ENCODE peak calls at places on chromosomes 1 and 21, in seven cellular contexts. G is HCT116, S is K562, E is SK-N-SH, P is H1, T is GM12878, A is HepG2. U is an unnamed sample.

GRCh38 chr1:24557711-24558121 is 1.8 kb downstream of the NCMAP start:
- DNase-seq in G (no peak), S (no peak), E (no peak), P (no peak), T (no peak), A (no peak), U (no peak)

GRCh38 chr1:8790987-8791386 is 26.5 kb downstream of the RERE start:
- DNase-seq in G (no peak), S (peak), E (no peak), P (no peak), T (no peak), A (no peak), U (no peak)

GRCh38 chr1:190399233-190399632 is 78.4 kb downstream of the BRINP3 start:
- DNase-seq in G (no peak), S (no peak), E (no peak), P (no peak), T (no peak), A (no peak), U (no peak)

GRCh38 chr1:189706594-189706993 is 771.1 kb downstream of the BRINP3 start:
- DNase-seq in G (no peak), S (no peak), E (no peak), P (no peak), T (no peak), A (no peak), U (no peak)

GRCh38 chr1:206048582-206048981 is 4.4 kb upstream of the RHEX start:
- DNase-seq in G (no peak), S (no peak), E (no peak), P (no peak), T (no peak), A (peak), U (no peak)

GRCh38 chr21:23162213-23162946 is 2164.2 kb downstream of the NCAM2 start:
- DNase-seq in G (no peak), S (no peak), E (no peak), P (no peak), T (no peak), A (no peak), U (no peak)

GRCh38 chr1:93967276-93967675 is 58.0 kb upstream of the GCLM start:
- DNase-seq in G (no peak), S (no peak), E (no peak), P (no peak), T (no peak), A (no peak), U (no peak)

GRCh38 chr1:246954126-246954525 is 22.4 kb upstream of the AHCTF1 start:
- DNase-seq in G (no peak), S (no peak), E (no peak), P (no peak), T (no peak), A (no peak), U (no peak)

GRCh38 chr1:150765229-150765976 is at the start of gene CTSS:
- DNase-seq in G (no peak), S (peak), E (no peak), P (no peak), T (peak), A (no peak), U (peak)

GRCh38 chr21:15050588-15051377 is 14.0 kb downstream of the NRIP1 start:
- DNase-seq in G (no peak), S (no peak), E (no peak), P (no peak), T (no peak), A (no peak), U (no peak)

GRCh38 chr1:183152216-183152615 is 33.8 kb upstream of the LAMC2 start:
- DNase-seq in G (no peak), S (no peak), E (no peak), P (no peak), T (no peak), A (no peak), U (no peak)

GRCh38 chr1:85936470-85936869 is 220.1 kb downstream of the COL24A1 start:
- DNase-seq in G (no peak), S (no peak), E (no peak), P (no peak), T (no peak), A (no peak), U (no peak)

GRCh38 chr1:6448749-6449631 is 17.0 kb downstream of the TNFRSF25 start:
- DNase-seq in G (no peak), S (peak), E (peak), P (no peak), T (no peak), A (peak), U (no peak)

GRCh38 chr1:165068716-165069115 is 287.8 kb downstream of the LMX1A start:
- DNase-seq in G (no peak), S (no peak), E (no peak), P (no peak), T (no peak), A (no peak), U (no peak)

GRCh38 chr21:29256125-29256895 is 42.4 kb upstream of the BACH1 start:
- DNase-seq in G (no peak), S (no peak), E (no peak), P (no peak), T (no peak), A (no peak), U (no peak)

GRCh38 chr1:247407180-247407616 is 8.8 kb upstream of the NLRP3 start:
- DNase-seq in G (no peak), S (no peak), E (no peak), P (no peak), T (peak), A (no peak), U (no peak)

GRCh38 chr1:88973520-88974137 is 18.8 kb downstream of the KYAT3 start:
- DNase-seq in G (peak), S (peak), E (no peak), P (no peak), T (no peak), A (peak), U (no peak)

GRCh38 chr1:41045740-41046139 is 24.2 kb upstream of the SLFNL1 start:
- DNase-seq in G (no peak), S (no peak), E (no peak), P (no peak), T (no peak), A (no peak), U (peak)

GRCh38 chr1:209707308-209707707 is 2.7 kb downstream of the HSD11B1 start:
- DNase-seq in G (no peak), S (no peak), E (no peak), P (no peak), T (no peak), A (no peak), U (no peak)

GRCh38 chr1:54460346-54460745 is 54.2 kb upstream of the SSBP3 start:
- DNase-seq in G (no peak), S (no peak), E (no peak), P (no peak), T (no peak), A (no peak), U (no peak)

GRCh38 chr1:1619917-1620361 is 4.6 kb downstream of the MIB2 start:
- DNase-seq in G (no peak), S (peak), E (peak), P (no peak), T (no peak), A (peak), U (no peak)

GRCh38 chr1:244865028-244865371 is 657 bp upstream of the HNRNPU start:
- DNase-seq in G (no peak), S (peak), E (peak), P (no peak), T (no peak), A (peak), U (no peak)

GRCh38 chr1:94044290-94044790 is 76.6 kb downstream of the ABCA4 start:
- DNase-seq in G (no peak), S (no peak), E (no peak), P (no peak), T (no peak), A (peak), U (no peak)

GRCh38 chr1:145750444-145750843 is 31.1 kb downstream of the CD160 start:
- DNase-seq in G (no peak), S (no peak), E (no peak), P (no peak), T (no peak), A (no peak), U (no peak)

GRCh38 chr1:26177182-26177684 is at the start of gene CNKSR1:
- DNase-seq in G (peak), S (no peak), E (no peak), P (peak), T (no peak), A (peak), U (peak)

GRCh38 chr1:201903135-201903534 is 14.4 kb downstream of the SHISA4 start:
- DNase-seq in G (no peak), S (no peak), E (no peak), P (no peak), T (no peak), A (no peak), U (no peak)

GRCh38 chr1:192066202-192066601 is 92.1 kb upstream of the RGS18 start:
- DNase-seq in G (peak), S (peak), E (no peak), P (no peak), T (no peak), A (no peak), U (no peak)

GRCh38 chr1:200253774-200254495 is 155.9 kb downstream of the ZNF281 start:
- DNase-seq in G (no peak), S (no peak), E (no peak), P (no peak), T (peak), A (no peak), U (no peak)

GRCh38 chr1:22745675-22746585 is 35.3 kb downstream of the EPHB2 start:
- DNase-seq in G (no peak), S (no peak), E (peak), P (no peak), T (no peak), A (peak), U (no peak)

GRCh38 chr1:41238311-41239094 is 3.6 kb downstream of the SCMH1 start:
- DNase-seq in G (no peak), S (peak), E (no peak), P (no peak), T (no peak), A (peak), U (no peak)

GRCh38 chr21:16407403-16408279 is 677.9 kb downstream of the USP25 start:
- DNase-seq in G (no peak), S (no peak), E (peak), P (no peak), T (no peak), A (no peak), U (no peak)

GRCh38 chr1:103284270-103284669 is 175.9 kb upstream of the COL11A1 start:
- DNase-seq in G (no peak), S (no peak), E (peak), P (no peak), T (no peak), A (no peak), U (no peak)

GRCh38 chr1:89660086-89660946 is 27.4 kb downstream of the LRRC8C start:
- DNase-seq in G (no peak), S (no peak), E (no peak), P (no peak), T (no peak), A (no peak), U (no peak)

GRCh38 chr21:33443174-33443573 is 36.6 kb downstream of the TMEM50B start:
- DNase-seq in G (no peak), S (no peak), E (no peak), P (no peak), T (no peak), A (no peak), U (no peak)

DNA sequence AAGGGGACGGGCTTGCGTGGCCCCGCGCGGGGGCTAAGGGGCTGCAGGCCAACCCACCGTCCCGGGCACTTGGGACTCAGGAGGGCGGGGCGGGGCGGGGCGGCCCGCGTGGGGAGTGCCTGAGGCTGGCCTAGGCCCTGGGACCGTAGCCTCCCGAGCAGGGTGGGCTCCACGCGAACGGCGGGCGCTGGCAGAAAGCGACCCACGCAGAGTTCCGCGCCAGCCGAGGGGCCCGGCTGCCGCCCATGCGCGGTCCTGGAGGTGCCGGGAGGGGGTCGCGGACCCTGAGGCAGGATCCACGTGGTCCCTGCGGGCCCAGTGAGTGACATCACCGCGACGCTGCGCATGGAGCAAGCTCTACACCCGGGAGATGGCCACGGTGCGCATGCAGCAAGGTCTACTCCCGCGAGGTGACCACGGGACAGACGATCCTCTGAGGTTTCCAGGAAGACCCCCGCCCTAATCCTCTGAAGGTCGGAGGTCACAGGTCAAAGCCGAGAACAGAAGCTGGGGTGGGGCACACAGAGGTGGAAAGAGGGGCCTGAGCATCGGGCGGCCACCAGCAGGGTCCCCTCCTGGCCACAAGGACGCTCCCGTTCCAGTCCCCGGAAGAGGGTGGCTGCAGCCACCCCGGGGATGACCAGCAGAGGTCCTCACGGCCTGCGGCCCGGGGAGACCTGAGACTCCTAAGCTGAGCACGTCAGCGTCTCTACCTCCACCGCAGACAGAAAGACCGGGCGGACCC is 13.5 kb upstream of the SLC19A1 start:
- DNase-seq in G (peak), S (peak), E (peak), P (peak), T (peak), A (peak), U (peak)
- TF ChIP-seq JUND in G (no peak), S (no peak), E (no peak), P (no peak), T (no peak), A (peak), U (no peak)

DNA sequence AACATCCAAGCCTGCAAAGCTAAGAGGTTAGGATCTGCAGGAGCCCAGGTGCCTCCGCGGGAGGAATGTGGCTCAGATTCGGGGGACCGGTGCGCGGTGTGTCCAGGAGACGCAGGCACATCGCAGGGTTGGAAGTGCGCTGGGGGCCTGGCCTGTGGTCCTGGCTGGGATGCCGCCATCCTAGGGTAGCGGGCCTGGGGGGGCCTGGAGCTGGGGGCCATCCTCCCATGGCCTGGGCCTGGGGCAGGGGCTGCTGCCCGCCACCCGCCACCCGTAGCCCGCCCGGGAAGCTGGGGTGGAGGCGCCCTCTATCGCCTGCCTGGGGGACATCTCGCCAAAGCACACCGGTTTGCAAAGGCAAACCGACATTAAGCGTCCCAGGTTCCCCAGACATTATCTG is 170.6 kb upstream of the ARHGEF16 start:
- DNase-seq in G (no peak), S (peak), E (peak), P (no peak), T (no peak), A (peak), U (peak)
- TF ChIP-seq JUND in G (no peak), S (no peak), E (no peak), P (no peak), T (no peak), A (no peak), U (no peak)

DNA sequence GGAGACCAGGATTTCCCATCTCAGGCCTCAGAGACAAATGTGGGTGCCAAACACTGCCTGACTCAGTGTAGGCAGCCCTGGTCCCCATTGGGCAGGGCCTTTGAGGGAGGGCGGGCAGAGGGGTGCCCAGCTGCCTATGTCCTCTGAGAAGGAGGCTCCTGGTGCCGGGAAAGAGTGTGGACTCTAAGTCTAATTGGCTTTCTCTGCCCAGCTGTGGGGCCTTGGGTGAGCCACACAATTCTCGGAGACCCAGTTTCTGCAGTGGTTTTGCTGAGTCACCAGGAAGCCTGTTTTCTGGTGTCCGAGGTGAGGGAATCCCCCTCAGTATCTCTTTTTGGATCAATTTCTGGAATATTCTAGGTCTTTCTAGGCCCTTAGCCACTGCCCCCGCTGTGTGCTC is 35.3 kb upstream of the ACTL8 start:
- DNase-seq in G (no peak), S (no peak), E (no peak), P (no peak), T (no peak), A (no peak), U (no peak)
- TF ChIP-seq JUND in G (no peak), S (no peak), E (no peak), P (no peak), T (no peak), A (no peak), U (no peak)

GRCh38 chr1:224732367-224733006 is 116.4 kb downstream of the CNIH3 start:
- DNase-seq in G (no peak), S (no peak), E (no peak), P (no peak), T (no peak), A (peak), U (no peak)

GRCh38 chr1:224734261-224734935 is 118.3 kb downstream of the CNIH3 start:
- DNase-seq in G (no peak), S (peak), E (no peak), P (no peak), T (no peak), A (no peak), U (no peak)

GRCh38 chr1:224731633-224732032 is 115.5 kb downstream of the CNIH3 start:
- DNase-seq in G (no peak), S (no peak), E (no peak), P (no peak), T (no peak), A (no peak), U (no peak)

GRCh38 chr1:224735159-224735558 is 119.0 kb downstream of the CNIH3 start:
- DNase-seq in G (no peak), S (no peak), E (no peak), P (no peak), T (peak), A (no peak), U (no peak)

GRCh38 chr1:224733021-224733911 is 117.1 kb downstream of the CNIH3 start:
- DNase-seq in G (no peak), S (peak), E (peak), P (no peak), T (peak), A (peak), U (peak)
- TF ChIP-seq JUND in G (no peak), S (no peak), E (no peak), P (no peak), T (no peak), A (no peak), U (no peak)

GRCh38 chr1:116910379-116911165 is 856 bp downstream of the PTGFRN start:
- DNase-seq in G (no peak), S (peak), E (peak), P (no peak), T (no peak), A (peak), U (peak)
- TF ChIP-seq JUND in G (no peak), S (no peak), E (no peak), P (no peak), T (no peak), A (no peak), U (no peak)

U was measured in T47D.